ENCODE peak calls at places on chromosomes 12 and 14, in five cellular contexts. T is AG09319; B is stimulated activated naive B cell treated with anti-CD40 and anti-IgM and Interleukin-4, amounts not matched to agents 10 μg/mL and 1 μg/mL and 100 μg/mL, for 72 hours; S is Panc1; Z is NCI-H1417. C is an unnamed sample.

GRCh38 chr12:117329756-117330155 is 31.7 kb downstream of the NOS1 start:
- DNase-seq in T (no peak), B (no peak), S (no peak), Z (no peak), C (no peak)

GRCh38 chr14:30078827-30079402 is 151.3 kb upstream of the PRKD1 start:
- DNase-seq in T (no peak), B (no peak), S (no peak), Z (no peak), C (no peak)

GRCh38 chr12:59651230-59651920 is 55.5 kb downstream of the SLC16A7 start:
- DNase-seq in T (no peak), B (no peak), S (no peak), Z (no peak), C (peak; percentile 24)

GRCh38 chr12:27572486-27573255 is 48.7 kb downstream of the PPFIBP1 start:
- DNase-seq in T (no peak), B (no peak), S (no peak), Z (no peak), C (no peak)

GRCh38 chr14:44010071-44010470 is 497.0 kb downstream of the FSCB start:
- DNase-seq in T (no peak), B (no peak), S (no peak), Z (no peak), C (no peak)

GRCh38 chr14:37600880-37601741 is 5.7 kb downstream of the TTC6 start:
- DNase-seq in T (no peak), B (no peak), S (no peak), Z (no peak), C (no peak)

GRCh38 chr14:64973026-64973442 is 898 bp upstream of the RAB15 start:
- DNase-seq in T (no peak), B (no peak), S (no peak), Z (peak; percentile 11), C (no peak)

GRCh38 chr12:67991158-67991557 is 1.9 kb downstream of the IFNG-AS1 start:
- DNase-seq in T (no peak), B (peak; percentile 48), S (no peak), Z (no peak), C (no peak)

GRCh38 chr14:101071493-101071891 is 168.0 kb upstream of the RTL1 start:
- DNase-seq in T (no peak), B (no peak), S (no peak), Z (peak; percentile 20), C (no peak)

GRCh38 chr12:25755681-25756260 is 202.7 kb upstream of the LMNTD1 start:
- DNase-seq in T (no peak), B (no peak), S (no peak), Z (no peak), C (no peak)